ENCODE peak calls at places on chromosomes 1 and 21, in five cellular contexts. T is keratinocyte, C is GM12891, Q is KBM-7, R is Right ventricle myocardium superior. M is an unnamed sample.

GRCh38 chr1:54604572-54605370 is 18.6 kb downstream of the FAM151A start:
- DNase-seq in C (no peak), R (no peak), T (no peak), Q (peak; percentile 58), M (no peak)

GRCh38 chr1:10665930-10666850 is 130.3 kb downstream of the CASZ1 start:
- DNase-seq in R (peak; percentile 85), C (no peak), T (no peak), Q (no peak), M (no peak)

GRCh38 chr1:24155011-24155782 is 12.3 kb upstream of the IL22RA1 start:
- DNase-seq in Q (peak; percentile 11), T (no peak), R (no peak), C (no peak), M (peak; percentile 43)

GRCh38 chr1:10685196-10685850 is 111.1 kb downstream of the CASZ1 start:
- DNase-seq in C (no peak), T (no peak), Q (no peak), R (no peak), M (no peak)

GRCh38 chr1:235831148-235831547 is 35.6 kb downstream of the LYST start:
- DNase-seq in T (no peak), C (no peak), R (no peak), Q (no peak), M (no peak)

GRCh38 chr1:82329226-82329625 is 528.5 kb downstream of the ADGRL2 start:
- DNase-seq in C (no peak), Q (no peak), T (no peak), R (no peak), M (no peak)

GRCh38 chr1:21234779-21235178 is 55.5 kb downstream of the ECE1 start:
- DNase-seq in T (no peak), Q (no peak), C (no peak), R (no peak), M (no peak)

GRCh38 chr1:77354996-77355395 is 73.2 kb downstream of the AK5 start:
- DNase-seq in Q (no peak), R (no peak), C (no peak), T (no peak), M (no peak)

GRCh38 chr1:1623631-1624442 is 8.1 kb upstream of the MMP23B start:
- DNase-seq in C (no peak), T (no peak), Q (no peak), R (peak; percentile 39), M (no peak)

GRCh38 chr21:41979751-41980369 is 26.0 kb upstream of the C2CD2 start:
- DNase-seq in T (no peak), R (no peak), C (no peak), Q (no peak), M (no peak)

GRCh38 chr21:28769683-28770082 is 223.0 kb downstream of the LTN1 start:
- DNase-seq in Q (no peak), R (no peak), C (no peak), T (no peak), M (no peak)

GRCh38 chr1:19342894-19343616 is 30.9 kb downstream of the SLC66A1 start:
- DNase-seq in T (no peak), R (peak; percentile 36), C (no peak), Q (no peak), M (no peak)

GRCh38 chr1:218592688-218593087 is 247.6 kb downstream of the TGFB2 start:
- DNase-seq in T (no peak), C (no peak), R (no peak), Q (no peak), M (no peak)

GRCh38 chr1:911875-912739 is 11.6 kb upstream of the SAMD11 start:
- DNase-seq in T (no peak), Q (no peak), R (no peak), C (no peak), M (peak; percentile 77)

GRCh38 chr1:156508205-156508954 is 7.8 kb upstream of the MEF2D start:
- DNase-seq in T (no peak), Q (no peak), R (peak; percentile 90), C (no peak), M (no peak)

GRCh38 chr1:93328809-93329477 is 16.8 kb upstream of the DR1 start:
- DNase-seq in Q (no peak), R (no peak), T (no peak), C (no peak), M (peak; percentile 22)

GRCh38 chr1:8687053-8687452 is 130.4 kb downstream of the RERE start:
- DNase-seq in C (no peak), R (no peak), T (no peak), Q (no peak), M (no peak)

GRCh38 chr1:84370831-84371394 is 27.4 kb upstream of the DNASE2B start:
- DNase-seq in C (no peak), Q (no peak), R (no peak), T (no peak), M (no peak)

GRCh38 chr1:109718495-109718894 is 6.4 kb downstream of the GSTM5 start:
- DNase-seq in Q (no peak), C (no peak), R (no peak), T (no peak), M (peak; percentile 51)

GRCh38 chr1:43056981-43057391 is 98.3 kb upstream of the SLC2A1 start:
- DNase-seq in T (no peak), R (no peak), C (no peak), Q (no peak), M (no peak)

GRCh38 chr21:33109574-33110339 is 39.8 kb downstream of the OLIG1 start:
- DNase-seq in C (no peak), Q (peak; percentile 79), T (no peak), R (no peak), M (no peak)

GRCh38 chr1:96508226-96508625 is 213.4 kb upstream of the PTBP2 start:
- DNase-seq in Q (no peak), R (no peak), T (no peak), C (no peak), M (peak; percentile 33)

GRCh38 chr1:116203192-116203723 is 92.1 kb downstream of the MAB21L3 start:
- DNase-seq in R (no peak), T (no peak), C (no peak), Q (no peak), M (no peak)

GRCh38 chr21:34120867-34121266 is 47.5 kb downstream of the MRPS6 start:
- DNase-seq in C (no peak), Q (no peak), T (no peak), R (no peak), M (no peak)

GRCh38 chr1:199855580-199855979 is 171.9 kb upstream of the NR5A2 start:
- DNase-seq in Q (no peak), T (peak; percentile 72), C (no peak), R (no peak), M (no peak)

GRCh38 chr1:243447342-243447741 is 191.5 kb downstream of the SDCCAG8 start:
- DNase-seq in C (no peak), Q (peak; percentile 47), R (peak; percentile 46), T (peak; percentile 11), M (no peak)

GRCh38 chr1:199762567-199762966 is 264.9 kb upstream of the NR5A2 start:
- DNase-seq in C (no peak), Q (no peak), R (no peak), T (no peak), M (no peak)

GRCh38 chr1:94660994-94661393 is 119.4 kb upstream of the F3 start:
- DNase-seq in R (no peak), C (no peak), Q (no peak), T (no peak), M (no peak)

GRCh38 chr1:25800538-25801377 is 765 bp downstream of the SELENON start:
- DNase-seq in R (no peak), T (no peak), C (no peak), Q (no peak), M (peak; percentile 43)

GRCh38 chr1:220908757-220909156 is 29.5 kb downstream of the HLX start:
- DNase-seq in R (no peak), Q (peak; percentile 56), C (no peak), T (no peak), M (peak; percentile 44)

GRCh38 chr1:203464226-203464625 is 11.4 kb upstream of the PRELP start:
- DNase-seq in T (no peak), R (no peak), C (no peak), Q (no peak), M (no peak)

M was measured in WERI-Rb-1.